ENCODE peak calls at places on chromosome 18, in four cellular contexts. B is neuronal stem cell, M is mesenchymal stem cell, S is astrocyte. I is an unnamed sample.

GRCh38 chr18:56327171-56327885 is 311.1 kb downstream of the TXNL1 start:
- DNase-seq in B (no peak), M (no peak), S (peak; percentile 51), I (peak; percentile 62)

GRCh38 chr18:79503891-79504475 is 108.3 kb downstream of the NFATC1 start:
- DNase-seq in B (no peak), M (no peak), S (no peak), I (no peak)

GRCh38 chr18:34592961-34593382 is 117.1 kb upstream of the DTNA start:
- DNase-seq in B (peak; percentile 20), M (peak; percentile 75), S (peak; percentile 80), I (peak; percentile 76)

GRCh38 chr18:42164556-42164955 is 209.5 kb downstream of the PIK3C3 start:
- DNase-seq in B (no peak), M (peak; percentile 43), S (peak; percentile 44), I (peak; percentile 8)

GRCh38 chr18:79579807-79580480 is 99.7 kb upstream of the CTDP1 start:
- DNase-seq in B (no peak), M (no peak), S (no peak), I (no peak)

GRCh38 chr18:49907346-49907929 is 94.1 kb upstream of the ACAA2 start:
- DNase-seq in B (no peak), M (no peak), S (peak; percentile 39), I (no peak)

GRCh38 chr18:73638709-73639108 is 508.9 kb downstream of the FBXO15 start:
- DNase-seq in B (no peak), M (peak; percentile 33), S (peak; percentile 72), I (peak; percentile 38)

GRCh38 chr18:24095976-24096375 is 42.9 kb upstream of the CABYR start:
- DNase-seq in B (no peak), M (no peak), S (no peak), I (peak; percentile 87)

GRCh38 chr18:73318732-73319479 is 451.1 kb upstream of the NETO1 start:
- DNase-seq in B (no peak), M (no peak), S (peak; percentile 69), I (peak; percentile 35)

GRCh38 chr18:68662779-68663178 is 52.1 kb downstream of the TMX3 start:
- DNase-seq in B (no peak), M (peak; percentile 32), S (peak; percentile 27), I (peak; percentile 60)

GRCh38 chr18:2853926-2854664 is 7.3 kb downstream of the EMILIN2 start:
- DNase-seq in B (no peak), M (no peak), S (no peak), I (no peak)
- H3K4me2 ChIP-seq in B (no peak overlapping the region), M (no peak overlapping the region), S (no peak overlapping the region), I (peak overlapping the region; percentile 66)

DNA sequence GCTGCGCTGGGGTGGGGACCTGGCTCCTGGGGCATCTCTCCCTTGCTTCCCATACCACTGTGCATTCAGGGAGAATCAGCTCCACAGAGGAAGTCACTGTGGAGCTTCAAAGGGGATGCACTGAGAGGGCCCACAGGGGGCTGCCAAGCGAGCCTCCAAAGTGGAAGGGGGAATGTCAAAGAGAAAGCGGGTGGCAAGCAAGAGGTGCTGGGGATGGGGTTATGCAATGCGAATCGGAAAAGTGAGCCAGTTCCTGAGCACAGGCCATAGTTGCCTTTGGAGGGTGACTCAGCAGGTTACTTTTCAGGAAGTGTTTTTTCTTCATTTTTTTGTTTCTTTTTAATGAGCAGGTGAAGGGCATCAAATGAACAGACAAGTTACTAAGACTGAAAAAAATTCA is 17.6 kb downstream of the PMAIP1 start:
- DNase-seq in B (no peak), M (peak; percentile 45), S (peak; percentile 71), I (peak; percentile 67)
- H2AFZ ChIP-seq in B (no peak overlapping the region), M (no peak overlapping the region), S (no peak overlapping the region), I (no peak overlapping the region)

DNA sequence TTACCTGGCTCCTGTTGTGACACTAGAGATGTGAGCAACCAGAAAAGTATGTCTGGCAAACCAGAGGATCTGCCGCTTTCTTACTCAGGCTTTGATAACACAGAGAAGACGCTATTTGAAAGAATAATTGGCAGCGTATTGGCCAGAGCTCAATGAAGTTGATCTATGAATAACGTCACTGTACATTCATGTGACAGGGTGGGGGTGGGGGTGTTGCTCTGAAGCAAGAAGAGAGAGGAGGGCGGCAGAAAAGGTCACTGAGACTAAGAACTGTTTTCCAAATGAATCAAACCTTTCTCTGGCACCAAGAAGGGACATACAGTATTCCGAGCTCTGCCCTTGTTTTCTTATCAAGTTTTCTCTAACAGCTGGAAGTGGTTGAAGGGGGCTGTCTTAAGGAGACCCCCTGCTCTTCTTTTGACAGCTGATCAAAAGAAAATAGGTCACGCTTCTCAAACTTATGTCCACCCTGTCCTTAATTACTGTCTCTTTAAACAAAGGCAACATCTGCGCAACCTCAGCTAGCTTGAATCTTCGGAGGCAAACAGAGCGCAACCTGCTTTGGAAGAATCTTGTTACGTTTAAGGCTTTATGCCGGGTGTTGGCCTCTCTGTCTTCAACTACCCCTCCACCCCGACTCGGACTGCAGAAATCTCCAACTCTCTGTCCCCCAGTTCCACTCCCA is 1.5 kb upstream of the ONECUT2 start:
- DNase-seq in B (peak; percentile 27), M (no peak), S (no peak), I (peak; percentile 6)
- H3K4me2 ChIP-seq in B (no peak overlapping the region), M (peak overlapping the region; percentile 94), S (no peak overlapping the region), I (no peak overlapping the region)

GRCh38 chr18:12074734-12075133 is 18.9 kb upstream of the ANKRD62 start:
- DNase-seq in B (no peak), M (no peak), S (no peak), I (peak; percentile 14)

GRCh38 chr18:12079504-12080237 is 14.0 kb upstream of the ANKRD62 start:
- DNase-seq in B (no peak), M (no peak), S (peak; percentile 82), I (peak; percentile 33)

DNA sequence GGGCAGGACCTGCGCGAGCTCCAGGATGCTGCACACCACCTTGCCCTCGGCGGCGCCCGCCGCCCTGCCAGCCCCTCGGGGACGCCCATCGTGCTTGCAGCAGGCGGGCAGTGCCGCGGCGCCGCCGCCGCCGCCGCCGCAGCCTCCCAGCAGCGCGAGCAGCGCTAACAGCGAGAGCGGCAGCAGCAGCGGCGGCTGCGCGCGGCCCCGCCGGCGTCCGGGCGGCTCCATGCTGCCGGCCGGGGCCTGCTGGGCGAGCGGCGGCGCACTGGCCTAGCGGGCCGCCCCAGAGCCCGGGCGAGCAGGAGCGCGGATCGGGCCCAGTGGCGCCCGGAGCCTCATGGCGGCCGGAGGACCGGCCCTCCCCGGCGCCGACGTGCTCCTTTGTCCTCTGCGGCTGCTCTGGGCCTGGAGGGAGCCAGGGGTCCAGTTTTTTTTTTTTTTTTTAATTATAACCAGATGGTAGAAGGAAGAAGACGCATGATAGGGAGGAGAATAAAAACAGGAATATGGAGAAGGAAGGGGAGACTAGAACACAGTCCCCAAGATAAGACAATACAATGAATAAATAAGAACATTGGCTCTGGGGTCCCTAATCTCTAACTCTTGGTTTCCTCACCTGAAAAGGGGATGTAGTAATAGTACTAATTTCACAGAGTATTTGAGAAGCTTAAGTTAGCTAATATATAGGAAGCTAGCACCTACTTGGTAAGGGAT is 17.1 kb upstream of the ANKRD62 start:
- DNase-seq in B (no peak), M (peak; percentile 43), S (peak; percentile 35), I (peak; percentile 65)
- H2AFZ ChIP-seq in B (peak overlapping the region; percentile 93), M (peak overlapping the region; percentile 42), S (peak overlapping the region; percentile 14), I (peak overlapping the region; percentile 72)

DNA sequence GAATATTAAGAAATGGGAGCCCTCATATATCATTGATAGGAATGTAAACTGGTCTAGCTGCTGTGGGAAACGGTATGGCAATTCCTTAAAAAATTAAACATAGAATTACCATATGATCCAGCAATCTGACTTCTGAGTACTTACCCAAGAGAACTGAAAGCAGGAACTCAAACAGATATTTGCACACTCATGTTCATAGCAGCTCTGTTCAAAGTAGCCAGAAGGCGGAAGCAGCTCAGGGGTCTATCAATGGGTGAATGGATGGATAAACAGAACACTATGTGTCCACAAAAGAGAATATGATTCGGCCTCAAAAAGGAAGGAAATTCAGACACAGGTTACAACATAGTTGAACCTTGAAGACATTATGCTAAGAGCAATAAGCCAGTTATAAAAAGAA is 135.7 kb upstream of the NDUFV2 start:
- DNase-seq in B (no peak), M (no peak), S (no peak), I (no peak)
- H3K4me2 ChIP-seq in B (no peak overlapping the region), M (no peak overlapping the region), S (no peak overlapping the region), I (no peak overlapping the region)

GRCh38 chr18:8602557-8602956 is 6.7 kb upstream of the RAB12 start:
- DNase-seq in B (no peak), M (no peak), S (no peak), I (no peak)
- H2AFZ ChIP-seq in B (no peak overlapping the region), M (peak overlapping the region; percentile 42), S (no peak overlapping the region), I (no peak overlapping the region)

GRCh38 chr18:464311-464659 is 36.2 kb downstream of the COLEC12 start:
- DNase-seq in B (no peak), M (no peak), S (no peak), I (no peak)
- H3K4me2 ChIP-seq in B (no peak overlapping the region), M (no peak overlapping the region), S (peak overlapping the region; percentile 58), I (no peak overlapping the region)

I was measured in GM23248.